ENCODE peak calls at places on chromosomes 4 and X, in seven cellular contexts. X is neural crest cell, V is mammary epithelial cell, U is OCI-LY7, Q is neural progenitor cell, I is AG09309, E is choroid plexus epithelial cell. A is an unnamed sample.

GRCh38 chrX:71514367-71515038 is 18.4 kb upstream of the OGT start:
- DNase-seq in X (no peak), V (no peak), U (no peak), Q (no peak), I (no peak), E (no peak), A (no peak)

GRCh38 chrX:138877746-138878145 is 166.2 kb upstream of the FGF13 start:
- DNase-seq in X (no peak), V (peak), U (no peak), Q (no peak), I (no peak), E (no peak), A (no peak)

GRCh38 chr4:8457646-8458045 is 17.1 kb downstream of the TRMT44 start:
- DNase-seq in X (no peak), V (no peak), U (no peak), Q (no peak), I (no peak), E (no peak), A (no peak)

GRCh38 chrX:63809158-63809557 is 24.1 kb upstream of the ARHGEF9 start:
- DNase-seq in X (no peak), V (no peak), U (no peak), Q (no peak), I (no peak), E (no peak), A (no peak)

GRCh38 chr4:7845493-7846124 is 94.1 kb downstream of the AFAP1 start:
- DNase-seq in X (no peak), V (no peak), U (no peak), Q (peak), I (no peak), E (no peak), A (no peak)

GRCh38 chrX:112851806-112852205 is 11.2 kb upstream of the AMOT start:
- DNase-seq in X (no peak), V (peak), U (no peak), Q (no peak), I (no peak), E (peak), A (no peak)

GRCh38 chr4:14744346-14744745 is 257.9 kb upstream of the CPEB2 start:
- DNase-seq in X (no peak), V (no peak), U (no peak), Q (no peak), I (no peak), E (peak), A (no peak)

GRCh38 chr4:76590847-76591281 is 155.8 kb downstream of the SHROOM3 start:
- DNase-seq in X (no peak), V (peak), U (no peak), Q (no peak), I (peak), E (peak), A (no peak)

GRCh38 chrX:134885336-134886016 is 105.3 kb upstream of the SMIM10 start:
- DNase-seq in X (no peak), V (no peak), U (no peak), Q (no peak), I (no peak), E (no peak), A (no peak)

GRCh38 chr4:98540803-98541202 is 117.6 kb downstream of the TSPAN5 start:
- DNase-seq in X (no peak), V (peak), U (no peak), Q (no peak), I (no peak), E (no peak), A (no peak)

GRCh38 chr4:113882668-113883067 is 96.8 kb downstream of the ARSJ start:
- DNase-seq in X (no peak), V (no peak), U (no peak), Q (no peak), I (no peak), E (no peak), A (no peak)

GRCh38 chrX:10597871-10598270 is 22.5 kb downstream of the MID1 start:
- DNase-seq in X (no peak), V (no peak), U (peak), Q (peak), I (no peak), E (peak), A (no peak)
- TF ChIP-seq CTCF in X (peak), V (peak), U (peak), Q (peak), I (peak), E (peak), A (peak)

GRCh38 chr4:128570380-128570779 is 239.1 kb upstream of the JADE1 start:
- DNase-seq in X (no peak), V (peak), U (no peak), Q (no peak), I (no peak), E (peak), A (no peak)

GRCh38 chr4:128566688-128567087 is 242.8 kb upstream of the JADE1 start:
- DNase-seq in X (no peak), V (no peak), U (no peak), Q (no peak), I (no peak), E (no peak), A (no peak)

GRCh38 chr4:128560754-128561495 is 248.6 kb upstream of the JADE1 start:
- DNase-seq in X (no peak), V (no peak), U (no peak), Q (no peak), I (no peak), E (no peak), A (no peak)

GRCh38 chr4:128565054-128565453 is 244.4 kb upstream of the JADE1 start:
- DNase-seq in X (no peak), V (no peak), U (no peak), Q (no peak), I (no peak), E (no peak), A (no peak)

DNA sequence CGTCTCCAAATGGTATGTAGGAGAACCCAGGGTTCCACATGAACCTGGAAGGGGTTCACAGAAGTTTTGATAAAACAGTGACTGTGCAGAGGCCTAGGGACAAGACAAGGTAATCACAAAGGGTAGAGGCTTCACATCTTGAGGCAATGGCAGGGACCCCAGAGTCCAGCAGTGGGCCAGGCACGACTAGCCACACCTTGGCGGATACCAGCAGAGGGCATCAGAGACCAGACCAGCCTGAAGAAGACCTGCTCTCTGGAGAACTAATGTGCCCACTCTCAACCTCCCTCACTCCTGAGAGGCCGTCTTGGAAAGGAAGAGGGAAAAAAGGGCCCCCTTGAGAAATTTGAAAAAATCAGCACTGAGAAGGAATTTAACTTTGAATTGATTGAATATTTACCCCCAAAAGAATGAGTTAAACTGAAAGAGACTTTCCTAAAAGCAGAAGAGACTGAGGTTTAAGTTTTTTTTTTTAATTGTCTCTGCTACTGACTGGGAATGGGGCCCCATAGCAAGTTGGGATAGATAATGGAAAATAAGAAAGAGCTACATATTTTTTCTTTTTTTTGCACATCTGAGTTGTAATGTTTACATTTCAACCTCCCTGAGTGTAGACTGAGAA is 243.8 kb upstream of the JADE1 start:
- DNase-seq in X (peak), V (no peak), U (peak), Q (peak), I (no peak), E (peak), A (no peak)
- TF ChIP-seq CTCF in X (peak), V (peak), U (peak), Q (peak), I (peak), E (peak), A (peak)

DNA sequence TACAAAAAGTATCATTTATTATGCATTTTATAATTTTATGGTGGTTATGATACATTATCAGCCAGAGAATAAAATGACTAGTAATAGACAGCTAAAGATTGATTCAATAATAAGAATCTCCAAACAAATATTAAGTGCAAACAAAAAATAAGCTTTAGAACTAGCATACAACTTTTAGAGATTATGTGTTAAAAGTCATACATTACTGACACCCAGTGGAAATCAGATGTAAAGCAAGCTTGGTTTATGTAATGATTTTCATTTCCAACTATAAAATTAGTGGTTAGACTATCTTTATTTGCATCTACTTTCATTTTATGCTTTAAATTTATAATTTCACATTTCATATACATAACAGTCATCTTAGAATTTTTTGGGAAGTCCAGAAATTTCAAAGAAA is 57.7 kb downstream of the IL13RA2 start:
- DNase-seq in X (no peak), V (peak), U (no peak), Q (peak), I (no peak), E (peak), A (peak)
- TF ChIP-seq CTCF in X (peak), V (peak), U (peak), Q (peak), I (peak), E (peak), A (no peak)

GRCh38 chr4:24032371-24032989 is 142.6 kb upstream of the PPARGC1A start:
- DNase-seq in X (no peak), V (peak), U (peak), Q (peak), I (no peak), E (peak), A (no peak)
- TF ChIP-seq CTCF in X (peak), V (peak), U (peak), Q (peak), I (peak), E (peak), A (peak)

GRCh38 chr4:70728096-70728495 is 6.3 kb downstream of the RUFY3 start:
- DNase-seq in X (no peak), V (no peak), U (no peak), Q (no peak), I (no peak), E (no peak), A (no peak)
- TF ChIP-seq CTCF in X (no peak), V (no peak), U (no peak), Q (no peak), I (no peak), E (no peak), A (no peak)